ENCODE peak calls at places on chromosomes 6 and 20, in nine cellular contexts. A, C, L, J, Z, S, D, T and X are unnamed samples.

GRCh38 chr6:170453586-170454511 is 99.3 kb downstream of the PSMB1 start:
- DNase-seq in A (no peak), C (no peak), Z (no peak), L (no peak), D (no peak), S (no peak), T (no peak), J (no peak), X (no peak)

GRCh38 chr6:116648161-116648560 is 20.4 kb downstream of the ZUP1 start:
- DNase-seq in T (no peak), C (no peak), A (no peak), Z (no peak), J (peak), S (no peak), L (no peak), D (no peak), X (no peak)

GRCh38 chr6:156776470-156776840 is 723 bp upstream of the ARID1B start:
- DNase-seq in D (no peak), S (no peak), Z (no peak), C (no peak), T (peak), L (peak), J (no peak), A (peak), X (no peak)

GRCh38 chr20:11305406-11305805 is 612.3 kb upstream of the BTBD3 start:
- DNase-seq in S (no peak), C (no peak), L (no peak), J (no peak), D (no peak), T (peak), Z (no peak), A (no peak), X (no peak)

GRCh38 chr6:146700078-146700686 is 101.4 kb downstream of the ADGB start:
- DNase-seq in S (peak), D (peak), A (peak), J (peak), Z (no peak), C (peak), T (peak), L (no peak), X (peak)

GRCh38 chr6:79215233-79215824 is 19.2 kb downstream of the HMGN3 start:
- DNase-seq in C (no peak), Z (no peak), A (no peak), T (no peak), L (no peak), S (no peak), J (no peak), D (peak), X (no peak)

GRCh38 chr20:33054381-33054780 is 678 bp downstream of the BPIFB3 start:
- DNase-seq in D (peak), Z (no peak), J (no peak), T (no peak), L (no peak), C (no peak), A (no peak), S (no peak), X (no peak)

GRCh38 chr20:48381353-48382120 is 446.3 kb downstream of the PREX1 start:
- DNase-seq in A (no peak), S (no peak), L (no peak), Z (no peak), J (no peak), D (no peak), T (no peak), C (no peak), X (no peak)

GRCh38 chr6:25944655-25945054 is 14.2 kb upstream of the SLC17A2 start:
- DNase-seq in Z (no peak), L (no peak), A (no peak), J (no peak), C (no peak), T (no peak), D (no peak), S (no peak), X (no peak)

GRCh38 chr20:38060536-38060935 is 27.0 kb downstream of the RPRD1B start:
- DNase-seq in L (no peak), Z (no peak), J (no peak), S (no peak), T (no peak), C (no peak), A (no peak), D (no peak), X (no peak)